ENCODE peak calls at places on chromosomes 13 and 19, in four cellular contexts. R, L, P and X are unnamed samples. For H4K20me1 and H3K4me1, the result is how much of the 10 kb centered on the place peaks cover.

GRCh38 chr19:16161848-16162247 is 11.5 kb downstream of the CIB3 start:
- DNase-seq in R (no peak), P (no peak), L (no peak), X (peak)

GRCh38 chr19:50266896-50267295 is 62.3 kb downstream of the KCNC3 start:
- DNase-seq in R (peak), L (no peak), P (peak), X (no peak)

GRCh38 chr13:109862627-109863026 is 76.2 kb upstream of the IRS2 start:
- DNase-seq in R (no peak), L (no peak), P (no peak), X (no peak)

GRCh38 chr13:22062478-22063205 is 391.8 kb downstream of the FGF9 start:
- DNase-seq in L (no peak), R (no peak), P (no peak), X (no peak)

GRCh38 chr19:42052241-42052863 is 17.7 kb downstream of the GRIK5 start:
- DNase-seq in P (no peak), L (no peak), R (no peak), X (no peak)

GRCh38 chr19:32658075-32658474 is 16.9 kb downstream of the ANKRD27 start:
- DNase-seq in L (no peak), R (no peak), P (no peak), X (no peak)

GRCh38 chr19:4007836-4008539 is 452 bp downstream of the PIAS4 start:
- DNase-seq in L (peak), P (peak), R (no peak), X (peak)

GRCh38 chr19:18697680-18698079 is 14.2 kb downstream of the CRTC1 start:
- DNase-seq in L (no peak), R (no peak), P (peak), X (no peak)

GRCh38 chr19:12365094-12365371 is 450 bp downstream of the ZNF442 start:
- DNase-seq in L (no peak), P (no peak), R (no peak), X (peak)

GRCh38 chr13:46551410-46552301 is 1.3 kb upstream of the LRCH1 start:
- DNase-seq in L (peak), P (peak), R (no peak), X (peak)

GRCh38 chr19:14149509-14149994 is 13.2 kb upstream of the ASF1B start:
- DNase-seq in R (no peak), P (no peak), L (no peak), X (peak)

GRCh38 chr13:109858319-109858718 is 71.9 kb upstream of the IRS2 start:
- DNase-seq in L (no peak), R (no peak), P (no peak), X (no peak)

GRCh38 chr19:33502991-33503790 is 18.4 kb downstream of the PEPD start:
- DNase-seq in P (no peak), R (no peak), L (no peak), X (no peak)

GRCh38 chr13:48400820-48401219 is 12.1 kb downstream of the LPAR6 start:
- DNase-seq in R (no peak), L (no peak), P (no peak), X (peak)

GRCh38 chr13:100128373-100128772 is 39.5 kb downstream of the PCCA start:
- DNase-seq in P (no peak), R (no peak), L (peak), X (no peak)

GRCh38 chr19:49570997-49571676 is 9.2 kb downstream of the NOSIP start:
- DNase-seq in L (peak), P (no peak), R (no peak), X (no peak)

GRCh38 chr19:51367565-51368365 is 1.0 kb downstream of the CLDND2 start:
- DNase-seq in L (peak), R (peak), P (peak), X (peak)

GRCh38 chr13:111283991-111284390 is 36.5 kb upstream of the TEX29 start:
- DNase-seq in P (no peak), L (no peak), R (no peak), X (no peak)

GRCh38 chr19:41116261-41116660 is 2.0 kb downstream of the CYP2F1 start:
- DNase-seq in L (no peak), P (no peak), R (no peak), X (no peak)

GRCh38 chr19:29400917-29401711 is 124.7 kb upstream of the VSTM2B start:
- DNase-seq in P (no peak), R (no peak), L (no peak), X (no peak)

GRCh38 chr19:6801397-6802086 is 29.0 kb downstream of the VAV1 start:
- DNase-seq in L (no peak), R (no peak), P (peak), X (peak)

GRCh38 chr19:46466536-46467199 is 4.7 kb downstream of the PNMA8A start:
- DNase-seq in L (no peak), R (no peak), P (no peak), X (no peak)

GRCh38 chr19:3110126-3110825 is 16.1 kb downstream of the GNA11 start:
- DNase-seq in L (no peak), R (no peak), P (no peak), X (no peak)

GRCh38 chr19:4046946-4047683 is 19.6 kb downstream of the ZBTB7A start:
- DNase-seq in R (no peak), L (no peak), P (no peak), X (no peak)

GRCh38 chr19:51458051-51458645 is at the start of gene SIGLEC8:
- DNase-seq in L (no peak), R (no peak), P (no peak), X (no peak)

GRCh38 chr13:22061371-22061805 is 390.5 kb downstream of the FGF9 start:
- DNase-seq in P (no peak), L (no peak), R (no peak), X (no peak)

GRCh38 chr13:33800646-33801186 is 17.2 kb upstream of the RFC3 start:
- DNase-seq in P (no peak), R (no peak), L (no peak), X (no peak)

GRCh38 chr19:16564842-16565241 is 7.4 kb downstream of the SLC35E1 start:
- DNase-seq in L (no peak), P (no peak), R (no peak), X (no peak)

GRCh38 chr13:91369432-91369831 is 21.9 kb downstream of the MIR17HG start:
- DNase-seq in P (no peak), L (no peak), R (no peak), X (peak)

GRCh38 chr19:17766543-17767131 is 15.4 kb downstream of the FCHO1 start:
- DNase-seq in P (peak), R (peak), L (peak), X (peak)

GRCh38 chr19:34278783-34279182 is 24.4 kb downstream of the GARRE1 start:
- DNase-seq in L (no peak), R (no peak), P (no peak), X (no peak)

GRCh38 chr19:10412257-10412977 is 7.9 kb upstream of the PDE4A start:
- DNase-seq in L (no peak), P (no peak), R (no peak), X (no peak)

GRCh38 chr19:19578241-19578640 is 40.2 kb downstream of the CILP2 start:
- DNase-seq in L (no peak), P (no peak), R (no peak), X (no peak)

GRCh38 chr13:25281193-25281936 is 5.9 kb downstream of the MTMR6 start:
- DNase-seq in L (no peak), P (no peak), R (no peak), X (no peak)

GRCh38 chr19:38336638-38337359 is 1.2 kb downstream of the CATSPERG start:
- DNase-seq in P (peak), R (peak), L (peak), X (peak)

GRCh38 chr19:38335949-38336637 is 463 bp downstream of the CATSPERG start:
- DNase-seq in R (peak), P (peak), L (peak), X (peak)

GRCh38 chr19:38340927-38341326 is 5.3 kb downstream of the CATSPERG start:
- DNase-seq in L (no peak), P (no peak), R (no peak), X (no peak)

GRCh38 chr19:38331728-38332127 is 3.9 kb upstream of the CATSPERG start:
- DNase-seq in P (no peak), L (no peak), R (no peak), X (no peak)

GRCh38 chr19:38337360-38337653 is 1.7 kb downstream of the CATSPERG start:
- DNase-seq in P (no peak), L (peak), R (no peak), X (no peak)
- H4K20me1 ChIP-seq in P (under half), L (under half), R (under half), X (under half)

GRCh38 chr13:59088716-59089115 is 1075.0 kb downstream of the DIAPH3 start:
- DNase-seq in P (no peak), L (no peak), R (no peak), X (peak)

DNA sequence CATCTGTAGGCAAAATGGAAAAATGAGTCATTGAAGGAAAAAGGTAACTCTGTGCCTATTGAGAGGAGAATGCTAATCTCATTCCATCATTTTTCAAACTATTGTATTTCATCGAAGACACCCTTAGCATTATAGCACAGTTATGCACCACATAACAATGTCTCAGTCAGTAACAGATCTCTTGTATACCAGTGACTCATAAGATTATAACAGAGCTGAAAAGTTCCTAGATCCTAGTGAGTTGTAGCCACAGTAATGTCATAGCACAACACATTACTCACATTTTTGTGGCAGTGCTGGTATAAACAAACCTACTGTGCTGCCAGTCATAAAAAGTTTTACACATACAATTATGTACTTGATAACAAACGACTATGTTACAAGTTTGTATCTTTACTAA is 1077.6 kb downstream of the DIAPH3 start:
- DNase-seq in R (no peak), L (no peak), P (no peak), X (peak)
- TF ChIP-seq JUN in R (no peak), L (no peak), P (no peak), X (peak)

GRCh38 chr13:72295173-72295572 is 428.2 kb upstream of the DACH1 start:
- DNase-seq in L (no peak), P (no peak), R (no peak), X (peak)
- H3K4me1 ChIP-seq in L (under half), P (under half), R (under half), X (under half)

DNA sequence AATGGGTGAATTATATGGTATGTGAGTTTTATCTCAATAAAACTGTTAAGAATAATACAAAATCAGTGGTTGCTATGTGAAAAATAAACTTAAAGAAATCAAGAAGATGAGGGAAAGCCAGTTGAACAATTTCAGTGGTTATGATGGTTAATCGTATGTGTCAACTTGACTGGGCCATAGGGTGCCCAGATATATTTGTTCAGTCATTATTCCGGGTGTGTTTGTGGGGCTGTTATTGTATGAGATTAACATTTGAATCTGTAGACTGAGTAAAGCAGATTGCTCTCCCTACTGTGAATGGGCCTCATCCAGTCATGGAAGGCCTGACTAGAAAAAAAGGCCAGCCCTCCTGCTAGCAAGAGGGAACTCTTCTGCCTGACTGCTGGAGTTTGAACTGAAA is 109.3 kb downstream of the LMO7 start:
- DNase-seq in L (no peak), P (no peak), R (no peak), X (no peak)
- H4K20me1 ChIP-seq in L (under half), P (under half), R (under half), X (under half)